ENCODE peak calls at places on chromosomes 4 and X, in seven cellular contexts. V, Z, X, W, J, M and Q are unnamed samples.

GRCh38 chr4:143389543-143390195 is 53.0 kb downstream of the GAB1 start:
- DNase-seq in M (no peak), V (no peak), Z (no peak), J (peak), X (no peak), W (no peak), Q (no peak)

GRCh38 chr4:175380841-175381240 is 431.2 kb downstream of the GPM6A start:
- DNase-seq in M (no peak), V (no peak), Z (no peak), W (no peak), X (no peak), J (no peak), Q (no peak)

GRCh38 chrX:129717902-129718301 is 20.9 kb upstream of the XPNPEP2 start:
- DNase-seq in W (no peak), M (no peak), V (no peak), X (no peak), Z (no peak), J (no peak), Q (no peak)

GRCh38 chr4:151644625-151645024 is 116.2 kb downstream of the GATB start:
- DNase-seq in X (peak), J (peak), Z (peak), M (no peak), W (peak), V (no peak), Q (peak)

GRCh38 chr4:128574706-128575105 is 234.8 kb upstream of the JADE1 start:
- DNase-seq in V (peak), M (peak), X (peak), Z (peak), W (peak), J (peak), Q (peak)

GRCh38 chr4:4526401-4526800 is 15.4 kb downstream of the STX18 start:
- DNase-seq in V (no peak), Z (no peak), X (no peak), M (no peak), J (no peak), W (no peak), Q (no peak)

GRCh38 chr4:15656038-15656470 is 897 bp upstream of the FBXL5 start:
- DNase-seq in W (no peak), X (peak), Z (no peak), V (no peak), J (no peak), M (no peak), Q (no peak)

GRCh38 chr4:119632216-119632615 is 3.6 kb upstream of the PDE5A start:
- DNase-seq in X (no peak), J (no peak), Z (no peak), M (no peak), V (no peak), W (no peak), Q (no peak)

GRCh38 chr4:40173470-40173875 is 23.4 kb upstream of the RHOH start:
- DNase-seq in X (no peak), V (no peak), J (no peak), M (no peak), W (no peak), Z (no peak), Q (no peak)

GRCh38 chr4:108536577-108536976 is 83.8 kb upstream of the RPL34 start:
- DNase-seq in X (peak), V (no peak), M (no peak), J (no peak), W (no peak), Z (no peak), Q (no peak)

GRCh38 chr4:144648042-144648441 is 2.1 kb downstream of the HHIP start:
- DNase-seq in J (no peak), Z (no peak), M (no peak), V (no peak), W (no peak), X (no peak), Q (no peak)

GRCh38 chrX:124518888-124519287 is 172.5 kb downstream of the SH2D1A start:
- DNase-seq in M (no peak), X (no peak), V (no peak), W (no peak), J (no peak), Z (no peak), Q (no peak)

GRCh38 chrX:41184312-41184711 is 99.1 kb downstream of the USP9X start:
- DNase-seq in W (no peak), M (peak), V (no peak), X (no peak), Z (no peak), J (no peak), Q (no peak)

GRCh38 chr4:69860007-69860406 is at the start of gene SULT1E1:
- DNase-seq in W (no peak), J (no peak), V (no peak), X (peak), M (no peak), Z (no peak), Q (no peak)

GRCh38 chr4:81404294-81404693 is 67.4 kb downstream of the RASGEF1B start:
- DNase-seq in X (no peak), V (no peak), Z (no peak), M (no peak), J (no peak), W (no peak), Q (no peak)

GRCh38 chr4:94852601-94853000 is 94.8 kb downstream of the BMPR1B start:
- DNase-seq in M (no peak), J (no peak), W (no peak), V (no peak), Z (no peak), X (no peak), Q (no peak)

GRCh38 chr4:75142377-75142776 is 209.5 kb downstream of the PARM1 start:
- DNase-seq in Z (no peak), W (no peak), J (no peak), X (no peak), M (no peak), V (no peak), Q (no peak)

GRCh38 chr4:89438102-89438831 is 130.7 kb upstream of the GPRIN3 start:
- DNase-seq in J (peak), M (peak), X (peak), W (peak), V (peak), Z (peak), Q (peak)

GRCh38 chr4:70895405-70895804 is 6.8 kb upstream of the MOB1B start:
- DNase-seq in J (peak), X (no peak), M (no peak), V (no peak), Z (no peak), W (no peak), Q (no peak)

GRCh38 chr4:2251073-2251794 is 9.3 kb upstream of the HAUS3 start:
- DNase-seq in X (no peak), M (no peak), Z (no peak), W (no peak), J (no peak), V (no peak), Q (no peak)

GRCh38 chr4:180058731-180059215 is 2184.4 kb upstream of the TENM3 start:
- DNase-seq in J (no peak), M (no peak), Z (no peak), W (no peak), V (peak), X (no peak), Q (peak)

GRCh38 chr4:101218346-101218745 is 129.0 kb downstream of the PPP3CA start:
- DNase-seq in J (no peak), W (no peak), V (no peak), Z (no peak), M (no peak), X (peak), Q (no peak)

GRCh38 chr4:89482926-89483595 is 175.5 kb upstream of the GPRIN3 start:
- DNase-seq in M (no peak), X (peak), W (no peak), J (no peak), V (no peak), Z (no peak), Q (no peak)

GRCh38 chr4:80336582-80336981 is 1.1 kb downstream of the CFAP299 start:
- DNase-seq in Z (peak), J (peak), M (no peak), W (peak), X (peak), V (peak), Q (peak)

GRCh38 chr4:153488719-153489384 is 22.7 kb downstream of the TMEM131L start:
- DNase-seq in X (no peak), W (no peak), J (no peak), M (peak), Z (no peak), V (no peak), Q (no peak)

GRCh38 chrX:17154001-17154400 is 207.5 kb downstream of the REPS2 start:
- DNase-seq in M (no peak), X (no peak), J (no peak), W (no peak), Z (no peak), V (no peak), Q (no peak)

GRCh38 chrX:67582436-67582835 is 38.6 kb downstream of the AR start:
- DNase-seq in M (no peak), X (no peak), J (no peak), Z (no peak), W (no peak), V (no peak), Q (no peak)

GRCh38 chrX:78708171-78708570 is 39.3 kb upstream of the LPAR4 start:
- DNase-seq in Z (no peak), V (peak), J (peak), W (no peak), X (peak), M (no peak), Q (peak)

GRCh38 chr4:110869114-110869513 is 246.2 kb upstream of the PITX2 start:
- DNase-seq in W (no peak), M (no peak), Z (no peak), X (no peak), V (no peak), J (no peak), Q (no peak)

GRCh38 chrX:39772057-39772832 is 325.5 kb downstream of the BCOR start:
- DNase-seq in X (peak), W (peak), V (no peak), Z (no peak), M (no peak), J (peak), Q (peak)
- TF ChIP-seq MAX in X (no peak), W (no peak), V (no peak), Z (no peak), M (no peak), J (peak), Q (peak)

DNA sequence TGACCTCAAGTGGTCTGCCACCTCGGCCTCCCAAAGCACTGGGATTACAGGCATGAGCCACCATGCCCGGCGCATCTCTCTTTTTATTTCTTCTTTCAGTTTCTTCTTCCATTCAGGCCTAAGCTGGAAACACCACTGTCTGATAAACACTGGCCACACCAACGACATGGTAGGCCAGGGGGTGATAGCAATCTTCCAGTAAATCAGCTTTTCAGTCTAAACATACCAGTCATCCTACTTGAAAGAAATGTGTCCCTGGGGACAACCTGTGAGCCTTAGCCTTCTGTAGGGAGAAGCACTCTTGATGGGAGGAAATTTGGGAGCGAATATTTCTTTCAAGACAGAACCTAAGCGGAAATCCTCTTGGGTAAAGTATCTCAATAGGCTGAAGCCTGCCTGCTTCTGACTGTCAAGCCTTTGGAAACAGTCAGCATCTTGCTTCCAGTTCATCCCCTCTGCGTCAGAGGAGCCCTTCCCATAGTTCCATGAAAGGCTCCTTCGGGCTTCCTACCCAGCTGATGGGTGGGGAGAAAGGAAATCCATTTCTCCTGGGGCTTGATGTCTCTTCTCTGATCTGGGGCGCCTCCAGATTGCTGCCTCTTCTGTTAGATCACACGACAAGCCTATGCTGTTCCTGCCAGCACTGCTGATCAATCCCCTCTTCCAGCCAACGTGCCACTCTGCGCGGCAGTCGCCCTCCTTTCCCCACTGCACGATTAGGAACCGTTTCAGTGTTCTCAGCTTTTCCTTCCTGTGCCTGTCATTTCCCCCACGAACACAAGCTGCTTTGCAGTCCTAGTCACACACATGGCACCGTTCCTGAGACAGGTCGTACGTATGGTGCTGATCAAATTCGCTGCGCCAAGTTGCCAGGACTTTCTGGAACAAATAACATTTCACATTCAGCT is 49.5 kb upstream of the CBR4 start:
- DNase-seq in M (no peak), V (no peak), Z (no peak), W (no peak), J (no peak), X (peak), Q (no peak)
- H3K4me3 ChIP-seq in M (no peak), V (no peak), Z (no peak), W (no peak), J (no peak), X (no peak), Q (no peak)

DNA sequence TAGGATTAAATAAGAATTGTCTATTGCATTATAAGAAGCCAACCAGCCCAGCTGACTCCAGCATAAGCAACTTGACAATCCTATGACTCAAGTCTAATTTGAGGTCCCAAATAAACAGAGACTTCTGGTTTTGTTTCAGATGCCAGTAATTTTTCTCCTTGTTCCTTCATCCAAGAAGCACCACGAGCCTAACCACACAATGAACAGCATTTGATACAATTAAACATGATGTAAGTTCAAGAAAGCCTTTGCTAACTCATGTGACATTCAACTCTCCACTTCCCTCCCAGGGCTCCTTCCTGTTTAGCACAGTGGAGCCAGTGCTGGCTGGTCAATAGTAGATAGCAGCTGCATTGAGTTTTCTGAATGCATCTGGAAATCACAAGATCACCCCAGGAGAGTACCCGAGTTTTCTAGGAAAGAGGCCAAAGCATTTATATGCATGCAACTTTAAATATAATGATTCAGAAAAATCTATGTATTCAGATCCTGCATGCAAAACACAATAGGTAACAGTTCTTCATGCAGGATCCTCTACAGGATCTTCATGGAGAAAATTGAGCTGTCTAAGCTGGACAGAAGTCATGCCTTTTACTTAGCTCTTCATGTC is 206.3 kb downstream of the ARHGAP24 start:
- DNase-seq in Z (no peak), J (no peak), X (no peak), W (no peak), M (no peak), V (no peak), Q (peak)
- TF ChIP-seq MAX in Z (no peak), J (no peak), X (no peak), W (no peak), M (no peak), V (no peak), Q (no peak)

GRCh38 chr4:25937801-25938200 is 23.8 kb downstream of the SMIM20 start:
- DNase-seq in Z (no peak), J (no peak), V (no peak), M (no peak), X (no peak), W (no peak), Q (no peak)
- H3K4me3 ChIP-seq in Z (no peak), J (no peak), V (no peak), M (peak), X (no peak), W (no peak), Q (no peak)

DNA sequence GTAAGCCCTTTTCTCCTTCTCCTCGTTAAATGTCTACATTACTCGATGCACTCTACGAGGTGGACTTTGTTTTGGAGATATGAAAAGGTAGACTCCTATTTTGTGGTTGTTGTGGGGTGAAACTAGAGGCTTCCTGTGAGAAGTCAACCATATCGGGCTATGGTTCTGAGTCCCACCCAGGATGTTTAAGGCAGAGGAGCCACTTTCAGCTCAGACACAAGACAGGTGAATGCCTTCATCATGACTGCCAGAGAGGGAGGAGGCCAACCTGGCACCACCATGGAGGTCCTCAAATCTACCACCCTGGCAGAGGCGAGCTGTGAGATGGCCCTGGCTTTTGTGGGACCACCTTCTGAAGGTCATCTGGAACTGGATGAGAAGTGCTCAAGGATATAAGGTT is 154.4 kb upstream of the KLF3 start:
- DNase-seq in X (no peak), M (no peak), J (no peak), Z (no peak), W (no peak), V (no peak), Q (no peak)
- TF ChIP-seq MAX in X (no peak), M (no peak), J (no peak), Z (no peak), W (no peak), V (no peak), Q (no peak)

GRCh38 chr4:7874838-7875237 is 64.8 kb downstream of the AFAP1 start:
- DNase-seq in X (no peak), M (no peak), W (no peak), J (no peak), Z (no peak), V (no peak), Q (no peak)

GRCh38 chr4:7873881-7874280 is 65.8 kb downstream of the AFAP1 start:
- DNase-seq in W (no peak), M (no peak), V (no peak), J (no peak), Z (no peak), X (no peak), Q (no peak)

GRCh38 chr4:7878323-7878722 is 61.3 kb downstream of the AFAP1 start:
- DNase-seq in Z (no peak), V (no peak), W (no peak), J (no peak), M (no peak), X (peak), Q (no peak)

GRCh38 chr4:7877131-7877530 is 62.5 kb downstream of the AFAP1 start:
- DNase-seq in Z (no peak), V (no peak), M (no peak), X (no peak), J (no peak), W (no peak), Q (no peak)

GRCh38 chr4:7876096-7876993 is 63.3 kb downstream of the AFAP1 start:
- DNase-seq in X (peak), W (peak), J (peak), M (no peak), V (peak), Z (no peak), Q (peak)
- H3K4me3 ChIP-seq in X (no peak), W (no peak), J (no peak), M (no peak), V (no peak), Z (no peak), Q (no peak)

DNA sequence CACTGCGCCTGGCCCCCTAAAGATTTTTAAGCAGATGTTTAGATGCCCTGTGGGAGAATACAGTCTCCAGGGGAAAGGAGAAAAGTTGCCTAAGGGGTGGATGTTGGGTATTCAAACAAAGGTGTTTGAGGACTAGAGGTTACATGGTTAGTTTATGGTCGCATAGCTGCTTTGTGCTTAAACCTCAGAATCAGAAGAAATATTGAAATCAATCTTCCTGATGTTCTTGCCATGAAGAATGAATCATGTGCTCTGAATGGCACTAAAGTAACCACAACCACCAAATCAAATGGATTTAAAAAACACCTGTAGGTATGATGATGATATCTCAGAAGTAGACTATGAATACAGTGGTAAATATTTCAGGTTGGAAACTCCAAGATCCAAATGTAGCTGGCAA is 42.7 kb upstream of the TEX13A start:
- DNase-seq in J (no peak), M (no peak), X (no peak), Z (no peak), W (no peak), V (no peak), Q (no peak)
- TF ChIP-seq MAX in J (no peak), M (no peak), X (no peak), Z (no peak), W (no peak), V (no peak), Q (no peak)